ENCODE peak calls at places on chromosomes 12 and 14, in ten cellular contexts. One of them, this sample, is unnamed.

GRCh38 chr14:96027356-96028335 is 11.5 kb upstream of the C14orf132 start:
- DNase-seq in neural progenitor cell: peak
- DNase-seq in astrocyte: no peak
- DNase-seq in PC-3: no peak
- DNase-seq in endothelial cell of umbilical vein: no peak
- DNase-seq in GM23248: no peak
- DNase-seq in PC-9: no peak
- DNase-seq in hepatocyte: no peak
- DNase-seq in fibroblast of lung: no peak
- DNase-seq in HepG2: no peak
- DNase-seq in this sample: no peak

GRCh38 chr12:40684986-40685385 is 7.3 kb upstream of the CNTN1 start:
- DNase-seq in PC-9: no peak
- DNase-seq in PC-3: no peak
- DNase-seq in HepG2: no peak
- DNase-seq in hepatocyte: no peak
- DNase-seq in fibroblast of lung: no peak
- DNase-seq in astrocyte: no peak
- DNase-seq in endothelial cell of umbilical vein: no peak
- DNase-seq in GM23248: no peak
- DNase-seq in neural progenitor cell: no peak
- DNase-seq in this sample: no peak

GRCh38 chr12:107584523-107584922 is 101.1 kb upstream of the PWP1 start:
- DNase-seq in HepG2: no peak
- DNase-seq in astrocyte: no peak
- DNase-seq in PC-3: no peak
- DNase-seq in GM23248: no peak
- DNase-seq in hepatocyte: no peak
- DNase-seq in neural progenitor cell: no peak
- DNase-seq in PC-9: no peak
- DNase-seq in fibroblast of lung: no peak
- DNase-seq in endothelial cell of umbilical vein: no peak
- DNase-seq in this sample: peak

GRCh38 chr14:61555056-61555838 is 140.1 kb upstream of the HIF1A start:
- DNase-seq in hepatocyte: no peak
- DNase-seq in GM23248: peak
- DNase-seq in endothelial cell of umbilical vein: no peak
- DNase-seq in astrocyte: peak
- DNase-seq in PC-3: peak
- DNase-seq in HepG2: no peak
- DNase-seq in fibroblast of lung: no peak
- DNase-seq in PC-9: no peak
- DNase-seq in neural progenitor cell: peak
- DNase-seq in this sample: no peak

GRCh38 chr12:52007158-52007921 is 594 bp downstream of the TAMALIN start:
- DNase-seq in endothelial cell of umbilical vein: peak
- DNase-seq in hepatocyte: no peak
- DNase-seq in fibroblast of lung: peak
- DNase-seq in GM23248: peak
- DNase-seq in PC-9: no peak
- DNase-seq in PC-3: no peak
- DNase-seq in neural progenitor cell: peak
- DNase-seq in astrocyte: no peak
- DNase-seq in HepG2: no peak
- DNase-seq in this sample: peak

GRCh38 chr14:93984987-93985410 is 8.6 kb upstream of the ASB2 start:
- DNase-seq in GM23248: peak
- DNase-seq in neural progenitor cell: peak
- DNase-seq in HepG2: peak
- DNase-seq in astrocyte: peak
- DNase-seq in PC-3: peak
- DNase-seq in hepatocyte: peak
- DNase-seq in fibroblast of lung: peak
- DNase-seq in endothelial cell of umbilical vein: no peak
- DNase-seq in PC-9: no peak
- DNase-seq in this sample: peak

GRCh38 chr14:104864267-104865068 is 600 bp upstream of the CEP170B start:
- DNase-seq in neural progenitor cell: peak
- DNase-seq in fibroblast of lung: no peak
- DNase-seq in astrocyte: no peak
- DNase-seq in HepG2: peak
- DNase-seq in endothelial cell of umbilical vein: no peak
- DNase-seq in PC-3: peak
- DNase-seq in GM23248: peak
- DNase-seq in PC-9: peak
- DNase-seq in hepatocyte: peak
- DNase-seq in this sample: peak

GRCh38 chr12:132356686-132357622 is 27.6 kb upstream of the GALNT9 start:
- DNase-seq in GM23248: peak
- DNase-seq in hepatocyte: peak
- DNase-seq in endothelial cell of umbilical vein: peak
- DNase-seq in PC-3: peak
- DNase-seq in HepG2: no peak
- DNase-seq in neural progenitor cell: no peak
- DNase-seq in astrocyte: peak
- DNase-seq in fibroblast of lung: peak
- DNase-seq in PC-9: peak
- DNase-seq in this sample: no peak

GRCh38 chr12:131375261-131375971 is 335.5 kb upstream of the SFSWAP start:
- DNase-seq in PC-3: no peak
- DNase-seq in astrocyte: no peak
- DNase-seq in neural progenitor cell: no peak
- DNase-seq in GM23248: no peak
- DNase-seq in PC-9: no peak
- DNase-seq in endothelial cell of umbilical vein: no peak
- DNase-seq in fibroblast of lung: no peak
- DNase-seq in HepG2: no peak
- DNase-seq in hepatocyte: no peak
- DNase-seq in this sample: no peak

GRCh38 chr12:16870845-16871244 is 264.9 kb upstream of the LMO3 start:
- DNase-seq in astrocyte: no peak
- DNase-seq in neural progenitor cell: no peak
- DNase-seq in GM23248: no peak
- DNase-seq in hepatocyte: no peak
- DNase-seq in PC-9: no peak
- DNase-seq in fibroblast of lung: no peak
- DNase-seq in PC-3: no peak
- DNase-seq in HepG2: no peak
- DNase-seq in endothelial cell of umbilical vein: no peak
- DNase-seq in this sample: no peak

GRCh38 chr12:121228919-121229650 is 19.2 kb downstream of the P2RX4 start:
- DNase-seq in astrocyte: no peak
- DNase-seq in HepG2: no peak
- DNase-seq in fibroblast of lung: no peak
- DNase-seq in neural progenitor cell: no peak
- DNase-seq in GM23248: no peak
- DNase-seq in PC-9: no peak
- DNase-seq in PC-3: no peak
- DNase-seq in endothelial cell of umbilical vein: no peak
- DNase-seq in hepatocyte: no peak
- DNase-seq in this sample: no peak

GRCh38 chr14:65255583-65256443 is 153.5 kb upstream of the MAX start:
- DNase-seq in astrocyte: no peak
- DNase-seq in neural progenitor cell: peak
- DNase-seq in GM23248: no peak
- DNase-seq in fibroblast of lung: no peak
- DNase-seq in hepatocyte: peak
- DNase-seq in PC-9: peak
- DNase-seq in endothelial cell of umbilical vein: no peak
- DNase-seq in HepG2: peak
- DNase-seq in PC-3: peak
- DNase-seq in this sample: peak

GRCh38 chr12:58067610-58068387 is 126.4 kb downstream of the ATP23 start:
- DNase-seq in neural progenitor cell: no peak
- DNase-seq in fibroblast of lung: peak
- DNase-seq in hepatocyte: no peak
- DNase-seq in endothelial cell of umbilical vein: no peak
- DNase-seq in astrocyte: peak
- DNase-seq in GM23248: peak
- DNase-seq in PC-9: peak
- DNase-seq in PC-3: peak
- DNase-seq in HepG2: no peak
- DNase-seq in this sample: no peak

GRCh38 chr12:6469609-6470374 is 685 bp downstream of the VAMP1 start:
- DNase-seq in neural progenitor cell: peak
- DNase-seq in hepatocyte: no peak
- DNase-seq in PC-9: no peak
- DNase-seq in HepG2: no peak
- DNase-seq in astrocyte: no peak
- DNase-seq in PC-3: no peak
- DNase-seq in endothelial cell of umbilical vein: no peak
- DNase-seq in GM23248: peak
- DNase-seq in fibroblast of lung: peak
- DNase-seq in this sample: peak

GRCh38 chr12:72296389-72296788 is 24.2 kb downstream of the TRHDE start:
- DNase-seq in endothelial cell of umbilical vein: no peak
- DNase-seq in hepatocyte: peak
- DNase-seq in neural progenitor cell: no peak
- DNase-seq in astrocyte: peak
- DNase-seq in PC-3: peak
- DNase-seq in fibroblast of lung: peak
- DNase-seq in PC-9: peak
- DNase-seq in GM23248: peak
- DNase-seq in HepG2: no peak
- DNase-seq in this sample: no peak

GRCh38 chr12:130043685-130044421 is 118.4 kb upstream of the FZD10 start:
- DNase-seq in neural progenitor cell: no peak
- DNase-seq in astrocyte: no peak
- DNase-seq in GM23248: no peak
- DNase-seq in fibroblast of lung: no peak
- DNase-seq in PC-3: no peak
- DNase-seq in hepatocyte: peak
- DNase-seq in HepG2: peak
- DNase-seq in PC-9: no peak
- DNase-seq in endothelial cell of umbilical vein: no peak
- DNase-seq in this sample: no peak

GRCh38 chr12:34291001-34291400 is 268.7 kb downstream of the ALG10 start:
- DNase-seq in fibroblast of lung: no peak
- DNase-seq in astrocyte: no peak
- DNase-seq in GM23248: no peak
- DNase-seq in hepatocyte: no peak
- DNase-seq in HepG2: no peak
- DNase-seq in PC-9: no peak
- DNase-seq in PC-3: no peak
- DNase-seq in endothelial cell of umbilical vein: no peak
- DNase-seq in neural progenitor cell: no peak
- DNase-seq in this sample: no peak

GRCh38 chr14:103427485-103428443 is 42.5 kb downstream of the MARK3 start:
- DNase-seq in fibroblast of lung: peak
- DNase-seq in hepatocyte: no peak
- DNase-seq in endothelial cell of umbilical vein: peak
- DNase-seq in HepG2: no peak
- DNase-seq in PC-9: no peak
- DNase-seq in GM23248: peak
- DNase-seq in neural progenitor cell: peak
- DNase-seq in astrocyte: peak
- DNase-seq in PC-3: peak
- DNase-seq in this sample: peak

GRCh38 chr12:10030446-10030845 is at the start of gene CLEC9A:
- DNase-seq in fibroblast of lung: no peak
- DNase-seq in HepG2: no peak
- DNase-seq in PC-3: no peak
- DNase-seq in neural progenitor cell: no peak
- DNase-seq in GM23248: no peak
- DNase-seq in astrocyte: no peak
- DNase-seq in hepatocyte: no peak
- DNase-seq in PC-9: no peak
- DNase-seq in endothelial cell of umbilical vein: no peak
- DNase-seq in this sample: no peak
- H3K27ac ChIP-seq in fibroblast of lung: no peak
- H3K27ac ChIP-seq in HepG2: no peak
- H3K27ac ChIP-seq in PC-3: peak
- H3K27ac ChIP-seq in neural progenitor cell: no peak
- H3K27ac ChIP-seq in GM23248: peak
- H3K27ac ChIP-seq in astrocyte: peak
- H3K27ac ChIP-seq in hepatocyte: no peak
- H3K27ac ChIP-seq in PC-9: no peak
- H3K27ac ChIP-seq in endothelial cell of umbilical vein: peak
- H3K27ac ChIP-seq in this sample: peak

GRCh38 chr14:32933943-32934890 is 4.5 kb upstream of the NPAS3 start:
- DNase-seq in hepatocyte: peak
- DNase-seq in astrocyte: peak
- DNase-seq in HepG2: no peak
- DNase-seq in endothelial cell of umbilical vein: no peak
- DNase-seq in fibroblast of lung: peak
- DNase-seq in neural progenitor cell: peak
- DNase-seq in GM23248: peak
- DNase-seq in PC-9: no peak
- DNase-seq in PC-3: peak
- DNase-seq in this sample: peak
- TF ChIP-seq EZH2 in hepatocyte: peak
- TF ChIP-seq EZH2 in astrocyte: peak
- TF ChIP-seq EZH2 in HepG2: peak
- TF ChIP-seq EZH2 in endothelial cell of umbilical vein: peak
- TF ChIP-seq EZH2 in fibroblast of lung: peak
- TF ChIP-seq EZH2 in neural progenitor cell: no peak
- TF ChIP-seq EZH2 in GM23248: peak
- TF ChIP-seq EZH2 in PC-9: no peak
- TF ChIP-seq EZH2 in PC-3: peak
- TF ChIP-seq EZH2 in this sample: no peak

DNA sequence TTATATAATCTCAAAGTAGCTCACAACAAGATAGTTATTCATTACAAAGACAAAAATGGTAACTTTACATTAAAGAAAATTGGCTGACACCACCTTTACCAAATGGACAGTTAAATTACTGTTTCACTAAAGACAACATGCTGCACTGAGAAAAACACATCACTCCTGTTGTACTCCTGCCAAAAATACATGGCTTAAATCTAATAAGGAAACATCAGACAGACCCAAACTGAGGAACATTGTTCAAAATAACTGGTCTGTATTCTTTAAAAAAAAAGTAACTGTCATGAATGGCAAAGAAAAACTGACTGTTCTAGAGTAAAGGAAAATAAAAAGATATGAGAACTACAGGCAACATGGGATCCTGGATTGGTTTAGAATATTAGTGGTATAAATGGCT is 151.3 kb upstream of the DCN start:
- DNase-seq in neural progenitor cell: no peak
- DNase-seq in HepG2: no peak
- DNase-seq in PC-9: no peak
- DNase-seq in PC-3: no peak
- DNase-seq in endothelial cell of umbilical vein: no peak
- DNase-seq in fibroblast of lung: no peak
- DNase-seq in astrocyte: no peak
- DNase-seq in hepatocyte: no peak
- DNase-seq in GM23248: no peak
- DNase-seq in this sample: no peak
- H3K27ac ChIP-seq in neural progenitor cell: no peak
- H3K27ac ChIP-seq in HepG2: no peak
- H3K27ac ChIP-seq in PC-9: no peak
- H3K27ac ChIP-seq in PC-3: no peak
- H3K27ac ChIP-seq in endothelial cell of umbilical vein: no peak
- H3K27ac ChIP-seq in fibroblast of lung: no peak
- H3K27ac ChIP-seq in astrocyte: no peak
- H3K27ac ChIP-seq in hepatocyte: no peak
- H3K27ac ChIP-seq in GM23248: no peak
- H3K27ac ChIP-seq in this sample: no peak

DNA sequence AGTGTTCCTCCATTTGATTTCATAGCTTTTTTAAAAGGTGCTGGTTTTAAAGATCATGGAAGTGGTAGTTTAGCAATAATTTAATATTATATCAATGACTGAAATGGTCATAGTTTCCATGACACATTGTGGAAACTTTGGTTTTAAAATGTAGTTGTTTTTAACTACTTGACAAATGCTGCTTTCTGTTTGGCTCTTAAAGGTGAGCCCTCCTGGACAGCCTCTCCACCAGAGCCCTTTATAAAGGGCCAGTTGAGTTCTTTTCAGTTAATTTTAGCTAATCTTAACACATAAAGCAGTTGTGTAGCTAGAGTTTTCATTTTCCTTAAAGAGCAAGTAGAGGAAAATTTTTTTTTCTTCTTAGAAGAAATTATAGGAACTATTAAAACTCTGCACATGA is 14.0 kb downstream of the XPOT start:
- DNase-seq in PC-9: no peak
- DNase-seq in fibroblast of lung: no peak
- DNase-seq in astrocyte: no peak
- DNase-seq in endothelial cell of umbilical vein: no peak
- DNase-seq in PC-3: no peak
- DNase-seq in neural progenitor cell: no peak
- DNase-seq in HepG2: no peak
- DNase-seq in hepatocyte: no peak
- DNase-seq in GM23248: no peak
- DNase-seq in this sample: no peak
- TF ChIP-seq EZH2 in PC-9: no peak
- TF ChIP-seq EZH2 in fibroblast of lung: no peak
- TF ChIP-seq EZH2 in astrocyte: no peak
- TF ChIP-seq EZH2 in endothelial cell of umbilical vein: no peak
- TF ChIP-seq EZH2 in PC-3: no peak
- TF ChIP-seq EZH2 in neural progenitor cell: no peak
- TF ChIP-seq EZH2 in HepG2: no peak
- TF ChIP-seq EZH2 in hepatocyte: no peak
- TF ChIP-seq EZH2 in GM23248: no peak
- TF ChIP-seq EZH2 in this sample: no peak